ENCODE peak calls at places on chromosomes 6 and 20, in ten cellular contexts. One of them, this sample, is unnamed.

GRCh38 chr20:35002426-35003210 is 47.0 kb downstream of the MYH7B start:
- DNase-seq in GM20000: no peak
- DNase-seq in hypothalamus: no peak
- DNase-seq in EH: no peak
- DNase-seq in G401: no peak
- DNase-seq in GM23338: no peak
- DNase-seq in Peyer's patch: no peak
- DNase-seq in activated naive CD4-positive, alpha-beta T cell: no peak
- DNase-seq in iris pigment epithelial cell: no peak
- DNase-seq in skeletal muscle cell: no peak
- DNase-seq in this sample: no peak

GRCh38 chr20:46631212-46631869 is 19.9 kb downstream of the SLC13A3 start:
- DNase-seq in GM20000: no peak
- DNase-seq in hypothalamus: no peak
- DNase-seq in EH: peak; percentile 37
- DNase-seq in G401: no peak
- DNase-seq in GM23338: no peak
- DNase-seq in Peyer's patch: no peak
- DNase-seq in activated naive CD4-positive, alpha-beta T cell: no peak
- DNase-seq in iris pigment epithelial cell: peak; percentile 47
- DNase-seq in skeletal muscle cell: no peak
- DNase-seq in this sample: no peak

GRCh38 chr6:79796197-79796596 is 151.2 kb downstream of the ELOVL4 start:
- DNase-seq in GM20000: no peak
- DNase-seq in hypothalamus: no peak
- DNase-seq in EH: no peak
- DNase-seq in G401: no peak
- DNase-seq in GM23338: no peak
- DNase-seq in Peyer's patch: no peak
- DNase-seq in activated naive CD4-positive, alpha-beta T cell: no peak
- DNase-seq in iris pigment epithelial cell: no peak
- DNase-seq in skeletal muscle cell: no peak
- DNase-seq in this sample: no peak

GRCh38 chr6:166439366-166440091 is 56.8 kb upstream of the MPC1 start:
- DNase-seq in GM20000: no peak
- DNase-seq in hypothalamus: no peak
- DNase-seq in EH: no peak
- DNase-seq in G401: peak; percentile 77
- DNase-seq in GM23338: no peak
- DNase-seq in Peyer's patch: no peak
- DNase-seq in activated naive CD4-positive, alpha-beta T cell: no peak
- DNase-seq in iris pigment epithelial cell: no peak
- DNase-seq in skeletal muscle cell: no peak
- DNase-seq in this sample: no peak

GRCh38 chr6:108363756-108364356 is 69.0 kb downstream of the AFG1L start:
- DNase-seq in GM20000: no peak
- DNase-seq in hypothalamus: no peak
- DNase-seq in EH: no peak
- DNase-seq in G401: no peak
- DNase-seq in GM23338: peak; percentile 18
- DNase-seq in Peyer's patch: no peak
- DNase-seq in activated naive CD4-positive, alpha-beta T cell: no peak
- DNase-seq in iris pigment epithelial cell: no peak
- DNase-seq in skeletal muscle cell: no peak
- DNase-seq in this sample: no peak

GRCh38 chr6:144969154-144969553 is 684.0 kb downstream of the UTRN start:
- DNase-seq in GM20000: no peak
- DNase-seq in hypothalamus: no peak
- DNase-seq in EH: no peak
- DNase-seq in G401: no peak
- DNase-seq in GM23338: no peak
- DNase-seq in Peyer's patch: no peak
- DNase-seq in activated naive CD4-positive, alpha-beta T cell: no peak
- DNase-seq in iris pigment epithelial cell: no peak
- DNase-seq in skeletal muscle cell: no peak
- DNase-seq in this sample: no peak

GRCh38 chr6:12957321-12958051 is 240.9 kb downstream of the PHACTR1 start:
- DNase-seq in GM20000: peak; percentile 17
- DNase-seq in hypothalamus: peak; percentile 60
- DNase-seq in EH: peak; percentile 66
- DNase-seq in G401: peak; percentile 46
- DNase-seq in GM23338: peak; percentile 62
- DNase-seq in Peyer's patch: peak; percentile 17
- DNase-seq in activated naive CD4-positive, alpha-beta T cell: peak; percentile 2
- DNase-seq in iris pigment epithelial cell: peak; percentile 67
- DNase-seq in skeletal muscle cell: peak; percentile 22
- DNase-seq in this sample: peak; percentile 1

GRCh38 chr6:27205375-27206278 is 41.9 kb upstream of the PRSS16 start:
- DNase-seq in GM20000: peak; percentile 41
- DNase-seq in hypothalamus: no peak
- DNase-seq in EH: no peak
- DNase-seq in G401: no peak
- DNase-seq in GM23338: peak; percentile 64
- DNase-seq in Peyer's patch: no peak
- DNase-seq in activated naive CD4-positive, alpha-beta T cell: no peak
- DNase-seq in iris pigment epithelial cell: peak; percentile 52
- DNase-seq in skeletal muscle cell: no peak
- DNase-seq in this sample: no peak

GRCh38 chr20:2752631-2753455 is 47.6 kb downstream of the CPXM1 start:
- DNase-seq in GM20000: peak; percentile 75
- DNase-seq in hypothalamus: no peak
- DNase-seq in EH: peak; percentile 53
- DNase-seq in G401: peak; percentile 20
- DNase-seq in GM23338: peak; percentile 91
- DNase-seq in Peyer's patch: no peak
- DNase-seq in activated naive CD4-positive, alpha-beta T cell: peak; percentile 38
- DNase-seq in iris pigment epithelial cell: peak; percentile 37
- DNase-seq in skeletal muscle cell: no peak
- DNase-seq in this sample: peak; percentile 45

GRCh38 chr6:16064687-16065086 is 64.2 kb upstream of the MYLIP start:
- DNase-seq in GM20000: no peak
- DNase-seq in hypothalamus: no peak
- DNase-seq in EH: no peak
- DNase-seq in G401: no peak
- DNase-seq in GM23338: peak; percentile 71
- DNase-seq in Peyer's patch: no peak
- DNase-seq in activated naive CD4-positive, alpha-beta T cell: no peak
- DNase-seq in iris pigment epithelial cell: no peak
- DNase-seq in skeletal muscle cell: peak; percentile 12
- DNase-seq in this sample: no peak

GRCh38 chr20:36213362-36213761 is 22.9 kb upstream of the AAR2 start:
- DNase-seq in GM20000: no peak
- DNase-seq in hypothalamus: no peak
- DNase-seq in EH: no peak
- DNase-seq in G401: no peak
- DNase-seq in GM23338: no peak
- DNase-seq in Peyer's patch: no peak
- DNase-seq in activated naive CD4-positive, alpha-beta T cell: no peak
- DNase-seq in iris pigment epithelial cell: no peak
- DNase-seq in skeletal muscle cell: no peak
- DNase-seq in this sample: no peak

GRCh38 chr6:156449128-156449527 is 328.1 kb upstream of the ARID1B start:
- DNase-seq in GM20000: no peak
- DNase-seq in hypothalamus: no peak
- DNase-seq in EH: no peak
- DNase-seq in G401: peak; percentile 96
- DNase-seq in GM23338: no peak
- DNase-seq in Peyer's patch: no peak
- DNase-seq in activated naive CD4-positive, alpha-beta T cell: no peak
- DNase-seq in iris pigment epithelial cell: no peak
- DNase-seq in skeletal muscle cell: no peak
- DNase-seq in this sample: no peak

GRCh38 chr6:30555428-30556005 is 772 bp downstream of the GNL1 start:
- DNase-seq in GM20000: no peak
- DNase-seq in hypothalamus: peak; percentile 29
- DNase-seq in EH: peak; percentile 43
- DNase-seq in G401: peak; percentile 40
- DNase-seq in GM23338: peak; percentile 71
- DNase-seq in Peyer's patch: peak; percentile 33
- DNase-seq in activated naive CD4-positive, alpha-beta T cell: no peak
- DNase-seq in iris pigment epithelial cell: peak; percentile 45
- DNase-seq in skeletal muscle cell: no peak
- DNase-seq in this sample: no peak